ENCODE peak calls at places on chromosomes 6 and 20, in eight cellular contexts. One of them, this sample, is unnamed.

GRCh38 chr6:46323312-46323965 is 152.7 kb upstream of the ENPP5 start:
- DNase-seq in omental fat pad: no peak
- DNase-seq in A549: no peak
- DNase-seq in BJ: peak; percentile 96
- DNase-seq in progenitor cell of endocrine pancreas: no peak
- DNase-seq in CD4-positive, alpha-beta T cell: no peak
- DNase-seq in mucosa of descending colon: no peak
- DNase-seq in fibroblast of lung: peak; percentile 95
- DNase-seq in this sample: no peak

GRCh38 chr6:149147191-149147590 is 170.3 kb upstream of the TAB2 start:
- DNase-seq in omental fat pad: no peak
- DNase-seq in A549: no peak
- DNase-seq in BJ: no peak
- DNase-seq in progenitor cell of endocrine pancreas: no peak
- DNase-seq in CD4-positive, alpha-beta T cell: no peak
- DNase-seq in mucosa of descending colon: no peak
- DNase-seq in fibroblast of lung: no peak
- DNase-seq in this sample: no peak

GRCh38 chr6:12354499-12354898 is 64.3 kb downstream of the EDN1 start:
- DNase-seq in omental fat pad: no peak
- DNase-seq in A549: no peak
- DNase-seq in BJ: no peak
- DNase-seq in progenitor cell of endocrine pancreas: no peak
- DNase-seq in CD4-positive, alpha-beta T cell: no peak
- DNase-seq in mucosa of descending colon: no peak
- DNase-seq in fibroblast of lung: peak; percentile 63
- DNase-seq in this sample: peak; percentile 84

GRCh38 chr6:113595921-113596376 is 261.2 kb upstream of the MARCKS start:
- DNase-seq in omental fat pad: no peak
- DNase-seq in A549: no peak
- DNase-seq in BJ: peak; percentile 91
- DNase-seq in progenitor cell of endocrine pancreas: no peak
- DNase-seq in CD4-positive, alpha-beta T cell: no peak
- DNase-seq in mucosa of descending colon: no peak
- DNase-seq in fibroblast of lung: peak; percentile 66
- DNase-seq in this sample: no peak

GRCh38 chr20:56626367-56627121 is 2.6 kb upstream of the TFAP2C start:
- DNase-seq in omental fat pad: no peak
- DNase-seq in A549: peak; percentile 45
- DNase-seq in BJ: no peak
- DNase-seq in progenitor cell of endocrine pancreas: no peak
- DNase-seq in CD4-positive, alpha-beta T cell: no peak
- DNase-seq in mucosa of descending colon: no peak
- DNase-seq in fibroblast of lung: peak; percentile 21
- DNase-seq in this sample: no peak

GRCh38 chr6:170516783-170517616 is 36.1 kb downstream of the PSMB1 start:
- DNase-seq in omental fat pad: no peak
- DNase-seq in A549: peak; percentile 61
- DNase-seq in BJ: no peak
- DNase-seq in progenitor cell of endocrine pancreas: peak; percentile 25
- DNase-seq in CD4-positive, alpha-beta T cell: peak; percentile 30
- DNase-seq in mucosa of descending colon: peak; percentile 33
- DNase-seq in fibroblast of lung: peak; percentile 73
- DNase-seq in this sample: peak; percentile 71

GRCh38 chr6:3001773-3002293 is 2.1 kb downstream of the NQO2 start:
- DNase-seq in omental fat pad: no peak
- DNase-seq in A549: peak; percentile 88
- DNase-seq in BJ: no peak
- DNase-seq in progenitor cell of endocrine pancreas: no peak
- DNase-seq in CD4-positive, alpha-beta T cell: no peak
- DNase-seq in mucosa of descending colon: no peak
- DNase-seq in fibroblast of lung: peak; percentile 70
- DNase-seq in this sample: peak; percentile 79

GRCh38 chr6:87798393-87799278 is 96.6 kb upstream of the AKIRIN2 start:
- DNase-seq in omental fat pad: no peak
- DNase-seq in A549: no peak
- DNase-seq in BJ: no peak
- DNase-seq in progenitor cell of endocrine pancreas: no peak
- DNase-seq in CD4-positive, alpha-beta T cell: no peak
- DNase-seq in mucosa of descending colon: no peak
- DNase-seq in fibroblast of lung: no peak
- DNase-seq in this sample: no peak

GRCh38 chr6:13992417-13993055 is 67.8 kb downstream of the RNF182 start:
- DNase-seq in omental fat pad: no peak
- DNase-seq in A549: peak; percentile 52
- DNase-seq in BJ: no peak
- DNase-seq in progenitor cell of endocrine pancreas: no peak
- DNase-seq in CD4-positive, alpha-beta T cell: no peak
- DNase-seq in mucosa of descending colon: no peak
- DNase-seq in fibroblast of lung: peak; percentile 75
- DNase-seq in this sample: no peak

GRCh38 chr20:54220722-54221121 is 12.8 kb downstream of the PFDN4 start:
- DNase-seq in omental fat pad: no peak
- DNase-seq in A549: no peak
- DNase-seq in BJ: no peak
- DNase-seq in progenitor cell of endocrine pancreas: no peak
- DNase-seq in CD4-positive, alpha-beta T cell: no peak
- DNase-seq in mucosa of descending colon: no peak
- DNase-seq in fibroblast of lung: no peak
- DNase-seq in this sample: no peak
- TF ChIP-seq CTCF in omental fat pad: no peak
- TF ChIP-seq CTCF in A549: no peak
- TF ChIP-seq CTCF in BJ: no peak
- TF ChIP-seq CTCF in progenitor cell of endocrine pancreas: no peak
- TF ChIP-seq CTCF in CD4-positive, alpha-beta T cell: no peak
- TF ChIP-seq CTCF in mucosa of descending colon: no peak
- TF ChIP-seq CTCF in fibroblast of lung: no peak
- TF ChIP-seq CTCF in this sample: no peak

GRCh38 chr6:161503570-161503969 is 229.7 kb upstream of the AGPAT4 start:
- DNase-seq in omental fat pad: no peak
- DNase-seq in A549: no peak
- DNase-seq in BJ: no peak
- DNase-seq in progenitor cell of endocrine pancreas: no peak
- DNase-seq in CD4-positive, alpha-beta T cell: no peak
- DNase-seq in mucosa of descending colon: no peak
- DNase-seq in fibroblast of lung: no peak
- DNase-seq in this sample: no peak

GRCh38 chr6:161496941-161497340 is 223.1 kb upstream of the AGPAT4 start:
- DNase-seq in omental fat pad: no peak
- DNase-seq in A549: no peak
- DNase-seq in BJ: no peak
- DNase-seq in progenitor cell of endocrine pancreas: no peak
- DNase-seq in CD4-positive, alpha-beta T cell: no peak
- DNase-seq in mucosa of descending colon: no peak
- DNase-seq in fibroblast of lung: no peak
- DNase-seq in this sample: no peak

GRCh38 chr6:161498881-161499280 is 225.0 kb upstream of the AGPAT4 start:
- DNase-seq in omental fat pad: no peak
- DNase-seq in A549: no peak
- DNase-seq in BJ: no peak
- DNase-seq in progenitor cell of endocrine pancreas: no peak
- DNase-seq in CD4-positive, alpha-beta T cell: no peak
- DNase-seq in mucosa of descending colon: no peak
- DNase-seq in fibroblast of lung: no peak
- DNase-seq in this sample: no peak

GRCh38 chr6:161493731-161494130 is 219.9 kb upstream of the AGPAT4 start:
- DNase-seq in omental fat pad: no peak
- DNase-seq in A549: no peak
- DNase-seq in BJ: no peak
- DNase-seq in progenitor cell of endocrine pancreas: no peak
- DNase-seq in CD4-positive, alpha-beta T cell: no peak
- DNase-seq in mucosa of descending colon: no peak
- DNase-seq in fibroblast of lung: no peak
- DNase-seq in this sample: no peak

DNA sequence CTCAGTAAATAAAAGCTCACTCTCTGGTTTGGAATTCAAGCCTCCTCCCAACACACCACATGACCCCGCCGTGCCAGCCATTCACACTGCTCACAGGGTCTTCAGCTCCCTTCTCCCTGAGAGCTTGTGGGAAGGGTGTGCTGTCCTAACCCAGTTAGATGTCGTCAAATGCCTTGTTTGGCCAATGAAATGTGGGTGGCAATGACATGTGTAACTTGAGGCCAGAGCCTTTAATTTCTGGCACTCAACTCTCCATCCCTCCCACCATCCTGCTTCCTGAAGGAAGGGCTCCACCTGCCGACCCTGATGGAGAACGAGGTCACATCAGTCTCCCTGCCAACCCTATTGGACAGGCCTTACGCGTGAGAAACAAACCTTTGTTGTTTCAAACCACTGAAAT is 224.5 kb upstream of the AGPAT4 start:
- DNase-seq in omental fat pad: no peak
- DNase-seq in A549: peak; percentile 68
- DNase-seq in BJ: no peak
- DNase-seq in progenitor cell of endocrine pancreas: no peak
- DNase-seq in CD4-positive, alpha-beta T cell: no peak
- DNase-seq in mucosa of descending colon: no peak
- DNase-seq in fibroblast of lung: peak; percentile 72
- DNase-seq in this sample: peak; percentile 18
- TF ChIP-seq CTCF in omental fat pad: no peak
- TF ChIP-seq CTCF in A549: peak; percentile 48
- TF ChIP-seq CTCF in BJ: peak; percentile 34
- TF ChIP-seq CTCF in progenitor cell of endocrine pancreas: peak; percentile 48
- TF ChIP-seq CTCF in CD4-positive, alpha-beta T cell: no peak
- TF ChIP-seq CTCF in mucosa of descending colon: no peak
- TF ChIP-seq CTCF in fibroblast of lung: peak; percentile 47
- TF ChIP-seq CTCF in this sample: no peak

GRCh38 chr6:16760536-16761468 is at the start of gene ATXN1:
- DNase-seq in omental fat pad: peak; percentile 55
- DNase-seq in A549: peak; percentile 61
- DNase-seq in BJ: no peak
- DNase-seq in progenitor cell of endocrine pancreas: peak; percentile 54
- DNase-seq in CD4-positive, alpha-beta T cell: peak; percentile 45
- DNase-seq in mucosa of descending colon: peak; percentile 76
- DNase-seq in fibroblast of lung: no peak
- DNase-seq in this sample: peak; percentile 32
- TF ChIP-seq CTCF in omental fat pad: no peak
- TF ChIP-seq CTCF in A549: no peak
- TF ChIP-seq CTCF in BJ: peak; percentile 4
- TF ChIP-seq CTCF in progenitor cell of endocrine pancreas: no peak
- TF ChIP-seq CTCF in CD4-positive, alpha-beta T cell: no peak
- TF ChIP-seq CTCF in mucosa of descending colon: no peak
- TF ChIP-seq CTCF in fibroblast of lung: no peak
- TF ChIP-seq CTCF in this sample: no peak

GRCh38 chr6:165243801-165244200 is 65.6 kb downstream of the C6orf118 start:
- DNase-seq in omental fat pad: no peak
- DNase-seq in A549: no peak
- DNase-seq in BJ: no peak
- DNase-seq in progenitor cell of endocrine pancreas: no peak
- DNase-seq in CD4-positive, alpha-beta T cell: no peak
- DNase-seq in mucosa of descending colon: no peak
- DNase-seq in fibroblast of lung: no peak
- DNase-seq in this sample: no peak

GRCh38 chr6:165244524-165245247 is 64.7 kb downstream of the C6orf118 start:
- DNase-seq in omental fat pad: no peak
- DNase-seq in A549: no peak
- DNase-seq in BJ: no peak
- DNase-seq in progenitor cell of endocrine pancreas: no peak
- DNase-seq in CD4-positive, alpha-beta T cell: no peak
- DNase-seq in mucosa of descending colon: no peak
- DNase-seq in fibroblast of lung: no peak
- DNase-seq in this sample: no peak

GRCh38 chr6:165249808-165250207 is 59.6 kb downstream of the C6orf118 start:
- DNase-seq in omental fat pad: no peak
- DNase-seq in A549: no peak
- DNase-seq in BJ: no peak
- DNase-seq in progenitor cell of endocrine pancreas: no peak
- DNase-seq in CD4-positive, alpha-beta T cell: no peak
- DNase-seq in mucosa of descending colon: no peak
- DNase-seq in fibroblast of lung: no peak
- DNase-seq in this sample: no peak

GRCh38 chr6:165245716-165246115 is 63.7 kb downstream of the C6orf118 start:
- DNase-seq in omental fat pad: no peak
- DNase-seq in A549: no peak
- DNase-seq in BJ: no peak
- DNase-seq in progenitor cell of endocrine pancreas: no peak
- DNase-seq in CD4-positive, alpha-beta T cell: no peak
- DNase-seq in mucosa of descending colon: no peak
- DNase-seq in fibroblast of lung: peak; percentile 14
- DNase-seq in this sample: no peak

GRCh38 chr6:165245287-165245686 is 64.1 kb downstream of the C6orf118 start:
- DNase-seq in omental fat pad: no peak
- DNase-seq in A549: peak; percentile 18
- DNase-seq in BJ: no peak
- DNase-seq in progenitor cell of endocrine pancreas: no peak
- DNase-seq in CD4-positive, alpha-beta T cell: no peak
- DNase-seq in mucosa of descending colon: no peak
- DNase-seq in fibroblast of lung: peak; percentile 27
- DNase-seq in this sample: no peak
- TF ChIP-seq CTCF in omental fat pad: no peak
- TF ChIP-seq CTCF in A549: peak; percentile 42
- TF ChIP-seq CTCF in BJ: no peak
- TF ChIP-seq CTCF in progenitor cell of endocrine pancreas: peak; percentile 57
- TF ChIP-seq CTCF in CD4-positive, alpha-beta T cell: no peak
- TF ChIP-seq CTCF in mucosa of descending colon: no peak
- TF ChIP-seq CTCF in fibroblast of lung: no peak
- TF ChIP-seq CTCF in this sample: no peak

DNA sequence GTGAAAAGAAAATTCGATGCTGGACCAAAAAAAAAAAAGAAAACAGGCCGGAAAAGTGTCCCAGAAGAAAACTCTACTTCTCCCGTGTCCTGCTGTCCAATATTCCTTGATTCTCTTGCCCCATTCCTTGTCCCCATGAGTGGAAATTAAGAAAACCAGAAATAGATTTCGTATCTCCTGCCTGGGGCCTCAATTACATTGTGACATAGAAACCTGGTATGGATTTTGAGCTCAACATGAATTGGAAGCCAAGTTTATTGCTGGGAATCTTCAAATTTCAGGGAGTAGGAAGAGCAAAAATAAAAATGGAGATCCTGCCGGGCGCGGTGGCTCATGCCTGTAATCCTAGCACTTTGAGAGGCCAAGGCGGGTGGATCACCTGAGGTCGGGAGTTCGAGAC is 11.9 kb downstream of the ISM1 start:
- DNase-seq in omental fat pad: no peak
- DNase-seq in A549: no peak
- DNase-seq in BJ: no peak
- DNase-seq in progenitor cell of endocrine pancreas: no peak
- DNase-seq in CD4-positive, alpha-beta T cell: no peak
- DNase-seq in mucosa of descending colon: no peak
- DNase-seq in fibroblast of lung: no peak
- DNase-seq in this sample: no peak
- TF ChIP-seq CTCF in omental fat pad: no peak
- TF ChIP-seq CTCF in A549: no peak
- TF ChIP-seq CTCF in BJ: no peak
- TF ChIP-seq CTCF in progenitor cell of endocrine pancreas: no peak
- TF ChIP-seq CTCF in CD4-positive, alpha-beta T cell: no peak
- TF ChIP-seq CTCF in mucosa of descending colon: no peak
- TF ChIP-seq CTCF in fibroblast of lung: no peak
- TF ChIP-seq CTCF in this sample: no peak

This sample was measured in GM12865.